ENCODE peak calls at places on chromosome 13, in eight cellular contexts. D is lower leg skin, I is uterus, S is posterior cingulate gyrus, Z is bronchial epithelial cell, Q is tibial artery, K is AG09319, A is substantia nigra. T is an unnamed sample.

GRCh38 chr13:91136806-91137205 is 210.7 kb upstream of the MIR17HG start:
- DNase-seq in A (no peak), Z (no peak), Q (no peak), S (no peak), I (no peak), D (no peak), K (no peak), T (no peak)

GRCh38 chr13:43141685-43142084 is 118.3 kb downstream of the DNAJC15 start:
- DNase-seq in A (no peak), Q (no peak), I (no peak), K (no peak), Z (no peak), S (no peak), D (no peak), T (no peak)

GRCh38 chr13:19601749-19602725 is 31.4 kb upstream of the MPHOSPH8 start:
- DNase-seq in A (no peak), I (no peak), Q (no peak), Z (no peak), D (no peak), S (peak; percentile 90), K (no peak), T (peak; percentile 82)

GRCh38 chr13:40969169-40969901 is 49.8 kb downstream of the ELF1 start:
- DNase-seq in K (no peak), I (no peak), Z (no peak), A (no peak), S (no peak), D (no peak), Q (no peak), T (no peak)

GRCh38 chr13:90246005-90246404 is 1101.5 kb upstream of the MIR17HG start:
- DNase-seq in Z (no peak), K (no peak), I (no peak), D (no peak), S (no peak), Q (no peak), A (no peak), T (no peak)

GRCh38 chr13:49627831-49628652 is at the start of gene ARL11:
- DNase-seq in A (no peak), Q (peak; percentile 72), I (no peak), Z (peak; percentile 32), D (peak; percentile 54), S (peak; percentile 88), K (no peak), T (peak; percentile 82)

GRCh38 chr13:20351279-20352022 is 119.3 kb upstream of the GJB6 start:
- DNase-seq in Q (no peak), S (no peak), A (no peak), D (no peak), K (no peak), Z (peak; percentile 91), I (no peak), T (no peak)

GRCh38 chr13:32911506-32911905 is 104.7 kb upstream of the KL start:
- DNase-seq in D (no peak), Z (peak; percentile 64), A (no peak), Q (no peak), S (no peak), I (no peak), K (no peak), T (peak; percentile 73)

GRCh38 chr13:69292789-69293425 is 814.7 kb upstream of the ATXN8OS start:
- DNase-seq in I (no peak), Q (no peak), K (no peak), A (no peak), Z (no peak), S (no peak), D (no peak), T (no peak)

GRCh38 chr13:29713841-29714240 is 118.4 kb upstream of the SLC7A1 start:
- DNase-seq in Z (no peak), D (no peak), I (no peak), Q (no peak), A (no peak), S (no peak), K (no peak), T (peak; percentile 71)

GRCh38 chr13:24911135-24911524 is 147.2 kb downstream of the RNF17 start:
- DNase-seq in D (no peak), K (no peak), Z (peak; percentile 70), Q (no peak), I (no peak), A (no peak), S (no peak), T (no peak)

GRCh38 chr13:45370922-45371406 is 30.0 kb upstream of the TPT1 start:
- DNase-seq in Q (peak; percentile 64), D (no peak), Z (no peak), I (peak; percentile 66), A (peak; percentile 9), S (peak; percentile 95), K (peak; percentile 49), T (peak; percentile 91)

GRCh38 chr13:113090415-113090770 is 15.2 kb upstream of the F7 start:
- DNase-seq in K (no peak), I (no peak), Q (no peak), S (peak; percentile 38), A (no peak), D (no peak), Z (no peak), T (no peak)

GRCh38 chr13:32669030-32669646 is 82.9 kb downstream of the PDS5B start:
- DNase-seq in Q (no peak), Z (peak; percentile 55), D (no peak), I (no peak), K (peak; percentile 20), A (no peak), S (no peak), T (peak; percentile 37)

T was measured in iPS-NIHi11.